ENCODE peak calls at places on chromosomes 3 and 15, in seven cellular contexts. A is bronchial epithelial cell; F is NCI-H345; Y is natural killer cell treated with Interleukin-12 subunit alpha and Interleukin-12 subunit beta and Interleukin-15 and Interleukin-18, amount 100 ng/mL, for 72 hours; D is head of caudate nucleus; P is putamen; I is HCT116. E is an unnamed sample.

GRCh38 chr3:13504161-13504831 is 24.2 kb downstream of the HDAC11 start:
- DNase-seq in A (peak; percentile 46), F (no peak), Y (no peak), D (no peak), P (no peak), I (no peak), E (no peak)

GRCh38 chr3:171806200-171807128 is 3.8 kb downstream of the PLD1 start:
- DNase-seq in A (peak; percentile 94), F (no peak), Y (no peak), D (no peak), P (no peak), I (no peak), E (no peak)

GRCh38 chr3:107211608-107212007 is 165.6 kb upstream of the CCDC54 start:
- DNase-seq in A (peak; percentile 86), F (no peak), Y (no peak), D (no peak), P (no peak), I (no peak), E (no peak)

GRCh38 chr3:5314897-5315296 is 127.4 kb downstream of the EDEM1 start:
- DNase-seq in A (no peak), F (no peak), Y (no peak), D (no peak), P (no peak), I (no peak), E (no peak)

GRCh38 chr3:164452707-164453106 is 625.6 kb downstream of the SI start:
- DNase-seq in A (no peak), F (no peak), Y (no peak), D (no peak), P (no peak), I (no peak), E (no peak)

GRCh38 chr15:39174332-39174731 is 406.5 kb upstream of the THBS1 start:
- DNase-seq in A (no peak), F (no peak), Y (no peak), D (no peak), P (no peak), I (no peak), E (no peak)

GRCh38 chr3:179957264-179957845 is 79.4 kb downstream of the PEX5L start:
- DNase-seq in A (no peak), F (peak; percentile 58), Y (no peak), D (no peak), P (no peak), I (no peak), E (no peak)

GRCh38 chr3:114668099-114668498 is 374.3 kb downstream of the TIGIT start:
- DNase-seq in A (no peak), F (no peak), Y (no peak), D (no peak), P (no peak), I (no peak), E (no peak)

GRCh38 chr3:147864754-147865354 is 455.7 kb downstream of the ZIC1 start:
- DNase-seq in A (no peak), F (no peak), Y (no peak), D (no peak), P (no peak), I (peak; percentile 36), E (no peak)

GRCh38 chr3:98954806-98955205 is 53.3 kb upstream of the DCBLD2 start:
- DNase-seq in A (peak; percentile 77), F (no peak), Y (no peak), D (no peak), P (no peak), I (peak; percentile 44), E (no peak)

GRCh38 chr15:70345251-70346019 is 247.7 kb upstream of the TLE3 start:
- DNase-seq in A (no peak), F (no peak), Y (no peak), D (no peak), P (no peak), I (no peak), E (no peak)

GRCh38 chr3:64022451-64023186 is 675 bp downstream of the PSMD6 start:
- DNase-seq in A (peak; percentile 32), F (no peak), Y (no peak), D (no peak), P (no peak), I (no peak), E (no peak)

GRCh38 chr3:194797555-194797954 is 111.9 kb downstream of the FAM43A start:
- DNase-seq in A (no peak), F (no peak), Y (no peak), D (no peak), P (no peak), I (no peak), E (no peak)

GRCh38 chr3:186381424-186382216 is 19.6 kb upstream of the DGKG start:
- DNase-seq in A (peak; percentile 68), F (peak; percentile 31), Y (no peak), D (no peak), P (no peak), I (no peak), E (no peak)

GRCh38 chr3:131535131-131535530 is 32.4 kb upstream of the MRPL3 start:
- DNase-seq in A (peak; percentile 13), F (no peak), Y (no peak), D (no peak), P (no peak), I (no peak), E (no peak)

GRCh38 chr3:127483902-127484591 is 106.5 kb downstream of the TPRA1 start:
- DNase-seq in A (no peak), F (no peak), Y (peak; percentile 22), D (no peak), P (no peak), I (no peak), E (no peak)

GRCh38 chr15:73601449-73602425 is 31.5 kb downstream of the NPTN start:
- DNase-seq in A (peak; percentile 67), F (no peak), Y (no peak), D (no peak), P (peak; percentile 43), I (no peak), E (peak; percentile 23)

GRCh38 chr3:175469124-175469523 is 610.0 kb downstream of the NAALADL2 start:
- DNase-seq in A (no peak), F (no peak), Y (no peak), D (no peak), P (no peak), I (no peak), E (no peak)

GRCh38 chr3:142134799-142135325 is 14.5 kb downstream of the TFDP2 start:
- DNase-seq in A (no peak), F (no peak), Y (no peak), D (no peak), P (no peak), I (no peak), E (no peak)

GRCh38 chr3:13141991-13142412 is 68.8 kb upstream of the IQSEC1 start:
- DNase-seq in A (peak; percentile 27), F (no peak), Y (no peak), D (peak; percentile 31), P (no peak), I (no peak), E (no peak)

GRCh38 chr3:45906681-45907220 is 20.4 kb downstream of the CCR9 start:
- DNase-seq in A (peak; percentile 18), F (no peak), Y (no peak), D (no peak), P (no peak), I (no peak), E (no peak)

GRCh38 chr3:85068911-85069310 is 110.1 kb downstream of the CADM2 start:
- DNase-seq in A (no peak), F (no peak), Y (no peak), D (no peak), P (no peak), I (no peak), E (no peak)

GRCh38 chr3:115922681-115923347 is 299.5 kb downstream of the GAP43 start:
- DNase-seq in A (peak; percentile 44), F (no peak), Y (no peak), D (no peak), P (no peak), I (peak; percentile 12), E (no peak)